ENCODE peak calls at places on chromosomes 7 and 10, in ten cellular contexts. X, B, W, A, Z, K, H, F, N and J are unnamed samples.
A peak's percentile ranks its signal among the peaks of the same experiment; 100 is the strongest.

GRCh38 chr10:99844433-99844955 is 62.1 kb downstream of the ABCC2 start:
- DNase-seq in X (no peak), B (no peak), W (no peak), A (no peak), Z (no peak), K (no peak), H (no peak), F (no peak), N (no peak), J (no peak)

GRCh38 chr10:23270531-23270930 is 74.1 kb downstream of the C10orf67 start:
- DNase-seq in X (no peak), B (no peak), W (no peak), A (no peak), Z (no peak), K (no peak), H (no peak), F (no peak), N (no peak), J (no peak)

GRCh38 chr7:727104-727805 is at the start of gene PRKAR1B:
- DNase-seq in X (peak; percentile 57), B (no peak), W (no peak), A (no peak), Z (no peak), K (peak; percentile 80), H (no peak), F (no peak), N (peak; percentile 75), J (peak; percentile 58)

GRCh38 chr7:7959979-7960670 is 8.5 kb upstream of the GLCCI1 start:
- DNase-seq in X (no peak), B (no peak), W (no peak), A (no peak), Z (no peak), K (no peak), H (no peak), F (no peak), N (no peak), J (no peak)

GRCh38 chr10:4069491-4069890 is 284.5 kb upstream of the KLF6 start:
- DNase-seq in X (no peak), B (peak; percentile 76), W (no peak), A (no peak), Z (peak; percentile 66), K (no peak), H (peak; percentile 86), F (no peak), N (no peak), J (no peak)

GRCh38 chr10:94310369-94310768 is 52.4 kb downstream of the NOC3L start:
- DNase-seq in X (no peak), B (no peak), W (no peak), A (no peak), Z (no peak), K (no peak), H (no peak), F (no peak), N (no peak), J (no peak)

GRCh38 chr7:36192050-36192824 is 39.2 kb downstream of the EEPD1 start:
- DNase-seq in X (no peak), B (peak; percentile 44), W (no peak), A (no peak), Z (peak; percentile 98), K (peak; percentile 24), H (peak; percentile 59), F (peak; percentile 22), N (no peak), J (peak; percentile 69)

GRCh38 chr10:98339790-98340189 is 71.8 kb upstream of the LOXL4 start:
- DNase-seq in X (no peak), B (no peak), W (no peak), A (no peak), Z (no peak), K (no peak), H (no peak), F (no peak), N (no peak), J (no peak)

GRCh38 chr7:31811650-31812461 is 124.8 kb downstream of the PPP1R17 start:
- DNase-seq in X (no peak), B (peak; percentile 33), W (peak; percentile 11), A (no peak), Z (peak; percentile 75), K (no peak), H (peak; percentile 14), F (peak; percentile 50), N (no peak), J (peak; percentile 65)

GRCh38 chr10:83677795-83678194 is 461.5 kb upstream of the GHITM start:
- DNase-seq in X (peak; percentile 2), B (no peak), W (no peak), A (peak; percentile 19), Z (no peak), K (peak; percentile 58), H (no peak), F (peak; percentile 5), N (no peak), J (peak; percentile 72)

GRCh38 chr10:7264313-7264741 is 146.5 kb downstream of the SFMBT2 start:
- DNase-seq in X (peak; percentile 51), B (no peak), W (peak; percentile 11), A (peak; percentile 18), Z (peak; percentile 17), K (no peak), H (peak; percentile 23), F (peak; percentile 64), N (no peak), J (no peak)

GRCh38 chr7:23357190-23358093 is 58.3 kb downstream of the MALSU1 start:
- DNase-seq in X (peak; percentile 80), B (peak; percentile 76), W (peak; percentile 35), A (no peak), Z (peak; percentile 56), K (no peak), H (peak; percentile 77), F (peak; percentile 70), N (no peak), J (no peak)

GRCh38 chr10:71975891-71976725 is 11.9 kb downstream of the CHST3 start:
- DNase-seq in X (peak; percentile 74), B (peak; percentile 73), W (peak; percentile 45), A (no peak), Z (peak; percentile 83), K (no peak), H (peak; percentile 65), F (peak; percentile 80), N (no peak), J (peak; percentile 86)

GRCh38 chr7:108503112-108504026 is 22.6 kb downstream of the PNPLA8 start:
- DNase-seq in X (no peak), B (peak; percentile 50), W (no peak), A (no peak), Z (peak; percentile 56), K (no peak), H (no peak), F (no peak), N (no peak), J (no peak)

GRCh38 chr7:29914180-29914579 is 75.4 kb downstream of the SCRN1 start:
- DNase-seq in X (no peak), B (no peak), W (no peak), A (no peak), Z (no peak), K (no peak), H (no peak), F (no peak), N (no peak), J (no peak)

GRCh38 chr7:33710608-33711007 is 194.7 kb upstream of the BMPER start:
- DNase-seq in X (no peak), B (no peak), W (no peak), A (no peak), Z (peak; percentile 14), K (peak; percentile 52), H (peak; percentile 10), F (no peak), N (no peak), J (no peak)

GRCh38 chr10:52965938-52966401 is 193.4 kb upstream of the MBL2 start:
- DNase-seq in X (no peak), B (no peak), W (no peak), A (peak; percentile 36), Z (no peak), K (no peak), H (no peak), F (no peak), N (no peak), J (no peak)

GRCh38 chr7:1080251-1080917 is 7.5 kb upstream of the GPER1 start:
- DNase-seq in X (no peak), B (no peak), W (no peak), A (no peak), Z (no peak), K (no peak), H (no peak), F (no peak), N (no peak), J (no peak)